ENCODE peak calls at places on chromosomes 7 and 10, in six cellular contexts. N is fibroblast of lung, H is heart right ventricle, A is colonic mucosa, B is GM12878, O is WERI-Rb-1. D is an unnamed sample.
A peak's percentile ranks its signal among the peaks of the same experiment; 100 is the strongest.

GRCh38 chr10:92662852-92663251 is 26.9 kb upstream of the HHEX start:
- DNase-seq in H (no peak), O (no peak), N (peak; percentile 25), B (no peak), A (no peak), D (no peak)

GRCh38 chr7:47143344-47143743 is 438.6 kb downstream of the TNS3 start:
- DNase-seq in N (peak; percentile 64), A (no peak), O (no peak), H (no peak), B (no peak), D (no peak)

GRCh38 chr10:71963756-71964668 is at the start of gene CHST3:
- DNase-seq in H (peak; percentile 88), N (peak; percentile 64), B (no peak), A (peak; percentile 67), O (peak; percentile 42), D (peak; percentile 54)

GRCh38 chr10:28087675-28088351 is 88.9 kb upstream of the ODAD2 start:
- DNase-seq in O (no peak), A (no peak), H (no peak), N (peak; percentile 95), B (no peak), D (no peak)

GRCh38 chr10:110919971-110920881 is 822 bp downstream of the SHOC2 start:
- DNase-seq in H (peak; percentile 42), A (peak; percentile 56), B (peak; percentile 69), O (peak; percentile 46), N (peak; percentile 39), D (peak; percentile 75)

GRCh38 chr7:150941351-150941982 is 36.7 kb downstream of the KCNH2 start:
- DNase-seq in O (no peak), H (no peak), A (peak; percentile 13), B (no peak), N (no peak), D (no peak)

GRCh38 chr7:135147341-135147898 is 452 bp upstream of the TMEM140 start:
- DNase-seq in N (peak; percentile 74), H (no peak), A (no peak), O (no peak), B (no peak), D (peak; percentile 19)

GRCh38 chr10:122461367-122461728 is at the start of gene HTRA1:
- DNase-seq in B (no peak), H (peak; percentile 86), N (peak; percentile 77), O (peak; percentile 65), A (peak; percentile 63), D (peak; percentile 77)

GRCh38 chr10:88209231-88209630 is 345.8 kb downstream of the PTEN start:
- DNase-seq in O (no peak), B (no peak), N (no peak), H (no peak), A (no peak), D (no peak)

GRCh38 chr7:70696139-70696782 is 435.7 kb upstream of the GALNT17 start:
- DNase-seq in A (peak; percentile 48), O (no peak), H (no peak), B (no peak), N (peak; percentile 56), D (no peak)

GRCh38 chr10:20355011-20355410 is 538.8 kb downstream of the PLXDC2 start:
- DNase-seq in O (no peak), N (no peak), A (no peak), H (no peak), B (no peak), D (no peak)

GRCh38 chr7:157136372-157136771 is 2.4 kb upstream of the UBE3C start:
- DNase-seq in N (peak; percentile 72), A (no peak), B (no peak), O (no peak), H (no peak), D (no peak)

GRCh38 chr7:1758417-1758858 is 88.4 kb downstream of the ELFN1 start:
- DNase-seq in B (no peak), H (peak; percentile 56), N (peak; percentile 1), O (peak; percentile 57), A (no peak), D (peak; percentile 81)

GRCh38 chr7:99272476-99273045 is at the start of gene MYH16:
- DNase-seq in H (no peak), A (no peak), N (no peak), O (no peak), B (no peak), D (no peak)

GRCh38 chr10:121683803-121684202 is 85.6 kb upstream of the FGFR2 start:
- DNase-seq in O (peak; percentile 16), H (no peak), N (no peak), B (no peak), A (no peak), D (no peak)

GRCh38 chr7:51847461-51848134 is 531.0 kb upstream of the COBL start:
- DNase-seq in A (no peak), N (no peak), H (no peak), B (no peak), O (peak; percentile 32), D (no peak)

GRCh38 chr10:35635576-35635975 is 6.5 kb downstream of the FZD8 start:
- DNase-seq in H (no peak), B (peak; percentile 20), O (peak; percentile 39), A (peak; percentile 69), N (peak; percentile 76), D (no peak)

GRCh38 chr7:49776994-49777393 is 3.6 kb downstream of the VWC2 start:
- DNase-seq in B (no peak), N (no peak), H (no peak), O (peak; percentile 71), A (peak; percentile 54), D (no peak)

GRCh38 chr10:104077282-104078151 is 8.2 kb downstream of the COL17A1 start:
- DNase-seq in N (no peak), O (no peak), H (no peak), B (no peak), A (no peak), D (no peak)

GRCh38 chr7:116434820-116435341 is 64.7 kb upstream of the CAV2 start:
- DNase-seq in O (no peak), B (no peak), H (no peak), N (peak; percentile 52), A (no peak), D (no peak)

GRCh38 chr10:22308390-22308789 is 7.8 kb upstream of the COMMD3 start:
- DNase-seq in N (no peak), A (no peak), H (no peak), O (no peak), B (peak; percentile 36), D (no peak)

GRCh38 chr7:116674508-116675173 is 2.6 kb downstream of the MET start:
- DNase-seq in N (no peak), H (no peak), B (no peak), A (no peak), O (no peak), D (no peak)

GRCh38 chr7:128672927-128673517 is 930 bp downstream of the GARIN1A start:
- DNase-seq in O (no peak), H (no peak), B (no peak), N (peak; percentile 24), A (no peak), D (no peak)

GRCh38 chr7:128673571-128673970 is 1.5 kb downstream of the GARIN1A start:
- DNase-seq in A (no peak), N (no peak), O (no peak), H (no peak), B (no peak), D (no peak)

GRCh38 chr7:128676665-128677064 is 4.6 kb downstream of the GARIN1A start:
- DNase-seq in N (no peak), O (no peak), B (no peak), A (no peak), H (no peak), D (no peak)

GRCh38 chr7:128671992-128672391 is at the start of gene GARIN1A:
- DNase-seq in O (no peak), N (no peak), H (no peak), A (no peak), B (no peak), D (no peak)
- H3K27ac ChIP-seq in O (no peak within 1 kb of the TSS), N (no peak within 1 kb of the TSS), H (no peak within 1 kb of the TSS), A (no peak within 1 kb of the TSS), B (no peak within 1 kb of the TSS), D (no peak within 1 kb of the TSS)

GRCh38 chr10:52951819-52952218 is 179.2 kb upstream of the MBL2 start:
- DNase-seq in B (no peak), O (peak; percentile 22), H (no peak), N (peak; percentile 67), A (peak; percentile 79), D (no peak)
- TF ChIP-seq CTCF in B (peak; percentile 70), O (peak; percentile 31), H (peak; percentile 38), N (no peak), A (peak; percentile 33), D (no peak)

GRCh38 chr7:24987331-24987842 is 7.4 kb upstream of the OSBPL3 start:
- DNase-seq in B (no peak), A (no peak), H (no peak), N (no peak), O (no peak), D (no peak)

GRCh38 chr7:24995466-24995865 is 15.5 kb upstream of the OSBPL3 start:
- DNase-seq in A (no peak), N (no peak), H (no peak), B (no peak), O (no peak), D (no peak)

GRCh38 chr7:24992314-24992713 is 12.3 kb upstream of the OSBPL3 start:
- DNase-seq in N (no peak), B (no peak), A (no peak), O (no peak), H (no peak), D (no peak)

GRCh38 chr7:24991333-24991732 is 11.4 kb upstream of the OSBPL3 start:
- DNase-seq in O (no peak), B (no peak), N (no peak), H (no peak), A (no peak), D (no peak)
- H3K27ac ChIP-seq in O (no peak overlapping the region), B (no peak overlapping the region), N (no peak overlapping the region), H (no peak overlapping the region), A (no peak overlapping the region), D (no peak overlapping the region)

GRCh38 chr7:143395187-143396149 is 13.2 kb downstream of the EPHA1 start:
- DNase-seq in O (no peak), A (no peak), H (no peak), B (no peak), N (no peak), D (peak; percentile 54)
- TF ChIP-seq CTCF in O (peak; percentile 15), A (no peak), H (no peak), B (peak; percentile 25), N (no peak), D (no peak)